ENCODE peak calls at places on chromosomes 3 and 15, in nine cellular contexts. One of them, this sample, is unnamed.
A peak's percentile ranks its signal among the peaks of the same experiment; 100 is the strongest.

GRCh38 chr3:182704926-182705325 is 88.4 kb upstream of the ATP11B start:
- DNase-seq in activated CD8-positive, alpha-beta memory T cell treated with anti-CD3 and anti-CD28 coated beads for 24 hours: no peak
- DNase-seq in body of pancreas: no peak
- DNase-seq in activated naive CD4-positive, alpha-beta T cell treated with anti-CD3 and anti-CD28 coated beads, Interleukin-2, amount 50 U/mL, for 16 hours: no peak
- DNase-seq in iris pigment epithelial cell: no peak
- DNase-seq in activated effector memory CD4-positive, alpha-beta T cell treated with anti-CD3 and anti-CD28 coated beads, Interleukin-2, amount 50 U/mL, for 16 hours: no peak
- DNase-seq in NCI-H460: no peak
- DNase-seq in NCI-H524: peak; percentile 22
- DNase-seq in frontal cortex: no peak
- DNase-seq in this sample: no peak

GRCh38 chr3:184016820-184017671 is 638 bp downstream of the ABCC5 start:
- DNase-seq in activated CD8-positive, alpha-beta memory T cell treated with anti-CD3 and anti-CD28 coated beads for 24 hours: peak; percentile 84
- DNase-seq in body of pancreas: peak; percentile 43
- DNase-seq in activated naive CD4-positive, alpha-beta T cell treated with anti-CD3 and anti-CD28 coated beads, Interleukin-2, amount 50 U/mL, for 16 hours: no peak
- DNase-seq in iris pigment epithelial cell: peak; percentile 47
- DNase-seq in activated effector memory CD4-positive, alpha-beta T cell treated with anti-CD3 and anti-CD28 coated beads, Interleukin-2, amount 50 U/mL, for 16 hours: peak; percentile 85
- DNase-seq in NCI-H460: peak; percentile 43
- DNase-seq in NCI-H524: peak; percentile 60
- DNase-seq in frontal cortex: peak; percentile 78
- DNase-seq in this sample: peak; percentile 66

GRCh38 chr3:39850707-39851014 is 41.3 kb downstream of the MYRIP start:
- DNase-seq in activated CD8-positive, alpha-beta memory T cell treated with anti-CD3 and anti-CD28 coated beads for 24 hours: no peak
- DNase-seq in body of pancreas: no peak
- DNase-seq in activated naive CD4-positive, alpha-beta T cell treated with anti-CD3 and anti-CD28 coated beads, Interleukin-2, amount 50 U/mL, for 16 hours: no peak
- DNase-seq in iris pigment epithelial cell: no peak
- DNase-seq in activated effector memory CD4-positive, alpha-beta T cell treated with anti-CD3 and anti-CD28 coated beads, Interleukin-2, amount 50 U/mL, for 16 hours: no peak
- DNase-seq in NCI-H460: no peak
- DNase-seq in NCI-H524: no peak
- DNase-seq in frontal cortex: no peak
- DNase-seq in this sample: no peak

GRCh38 chr3:197399486-197399885 is 101.1 kb upstream of the DLG1 start:
- DNase-seq in activated CD8-positive, alpha-beta memory T cell treated with anti-CD3 and anti-CD28 coated beads for 24 hours: no peak
- DNase-seq in body of pancreas: no peak
- DNase-seq in activated naive CD4-positive, alpha-beta T cell treated with anti-CD3 and anti-CD28 coated beads, Interleukin-2, amount 50 U/mL, for 16 hours: no peak
- DNase-seq in iris pigment epithelial cell: no peak
- DNase-seq in activated effector memory CD4-positive, alpha-beta T cell treated with anti-CD3 and anti-CD28 coated beads, Interleukin-2, amount 50 U/mL, for 16 hours: peak; percentile 13
- DNase-seq in NCI-H460: no peak
- DNase-seq in NCI-H524: no peak
- DNase-seq in frontal cortex: peak; percentile 1
- DNase-seq in this sample: no peak

GRCh38 chr3:12462159-12462962 is 21.9 kb upstream of the TSEN2 start:
- DNase-seq in activated CD8-positive, alpha-beta memory T cell treated with anti-CD3 and anti-CD28 coated beads for 24 hours: no peak
- DNase-seq in body of pancreas: no peak
- DNase-seq in activated naive CD4-positive, alpha-beta T cell treated with anti-CD3 and anti-CD28 coated beads, Interleukin-2, amount 50 U/mL, for 16 hours: peak; percentile 24
- DNase-seq in iris pigment epithelial cell: no peak
- DNase-seq in activated effector memory CD4-positive, alpha-beta T cell treated with anti-CD3 and anti-CD28 coated beads, Interleukin-2, amount 50 U/mL, for 16 hours: no peak
- DNase-seq in NCI-H460: no peak
- DNase-seq in NCI-H524: no peak
- DNase-seq in frontal cortex: no peak
- DNase-seq in this sample: no peak

GRCh38 chr3:189229421-189229820 is 57.6 kb downstream of the TPRG1 start:
- DNase-seq in activated CD8-positive, alpha-beta memory T cell treated with anti-CD3 and anti-CD28 coated beads for 24 hours: no peak
- DNase-seq in body of pancreas: no peak
- DNase-seq in activated naive CD4-positive, alpha-beta T cell treated with anti-CD3 and anti-CD28 coated beads, Interleukin-2, amount 50 U/mL, for 16 hours: no peak
- DNase-seq in iris pigment epithelial cell: no peak
- DNase-seq in activated effector memory CD4-positive, alpha-beta T cell treated with anti-CD3 and anti-CD28 coated beads, Interleukin-2, amount 50 U/mL, for 16 hours: no peak
- DNase-seq in NCI-H460: no peak
- DNase-seq in NCI-H524: no peak
- DNase-seq in frontal cortex: no peak
- DNase-seq in this sample: no peak

GRCh38 chr3:14435175-14436011 is 33.0 kb downstream of the SLC6A6 start:
- DNase-seq in activated CD8-positive, alpha-beta memory T cell treated with anti-CD3 and anti-CD28 coated beads for 24 hours: no peak
- DNase-seq in body of pancreas: no peak
- DNase-seq in activated naive CD4-positive, alpha-beta T cell treated with anti-CD3 and anti-CD28 coated beads, Interleukin-2, amount 50 U/mL, for 16 hours: no peak
- DNase-seq in iris pigment epithelial cell: no peak
- DNase-seq in activated effector memory CD4-positive, alpha-beta T cell treated with anti-CD3 and anti-CD28 coated beads, Interleukin-2, amount 50 U/mL, for 16 hours: no peak
- DNase-seq in NCI-H460: no peak
- DNase-seq in NCI-H524: no peak
- DNase-seq in frontal cortex: no peak
- DNase-seq in this sample: no peak

GRCh38 chr3:122784436-122784835 is 9.2 kb downstream of the HSPBAP1 start:
- DNase-seq in activated CD8-positive, alpha-beta memory T cell treated with anti-CD3 and anti-CD28 coated beads for 24 hours: no peak
- DNase-seq in body of pancreas: no peak
- DNase-seq in activated naive CD4-positive, alpha-beta T cell treated with anti-CD3 and anti-CD28 coated beads, Interleukin-2, amount 50 U/mL, for 16 hours: no peak
- DNase-seq in iris pigment epithelial cell: peak; percentile 90
- DNase-seq in activated effector memory CD4-positive, alpha-beta T cell treated with anti-CD3 and anti-CD28 coated beads, Interleukin-2, amount 50 U/mL, for 16 hours: no peak
- DNase-seq in NCI-H460: no peak
- DNase-seq in NCI-H524: no peak
- DNase-seq in frontal cortex: no peak
- DNase-seq in this sample: no peak

GRCh38 chr3:100260081-100260684 is 609 bp upstream of the TBC1D23 start:
- DNase-seq in activated CD8-positive, alpha-beta memory T cell treated with anti-CD3 and anti-CD28 coated beads for 24 hours: peak; percentile 62
- DNase-seq in body of pancreas: peak; percentile 14
- DNase-seq in activated naive CD4-positive, alpha-beta T cell treated with anti-CD3 and anti-CD28 coated beads, Interleukin-2, amount 50 U/mL, for 16 hours: no peak
- DNase-seq in iris pigment epithelial cell: peak; percentile 71
- DNase-seq in activated effector memory CD4-positive, alpha-beta T cell treated with anti-CD3 and anti-CD28 coated beads, Interleukin-2, amount 50 U/mL, for 16 hours: no peak
- DNase-seq in NCI-H460: no peak
- DNase-seq in NCI-H524: peak; percentile 62
- DNase-seq in frontal cortex: peak; percentile 12
- DNase-seq in this sample: peak; percentile 47

GRCh38 chr3:39378092-39378491 is 5.1 kb upstream of the SLC25A38 start:
- DNase-seq in activated CD8-positive, alpha-beta memory T cell treated with anti-CD3 and anti-CD28 coated beads for 24 hours: peak; percentile 73
- DNase-seq in body of pancreas: peak; percentile 75
- DNase-seq in activated naive CD4-positive, alpha-beta T cell treated with anti-CD3 and anti-CD28 coated beads, Interleukin-2, amount 50 U/mL, for 16 hours: peak; percentile 60
- DNase-seq in iris pigment epithelial cell: peak; percentile 39
- DNase-seq in activated effector memory CD4-positive, alpha-beta T cell treated with anti-CD3 and anti-CD28 coated beads, Interleukin-2, amount 50 U/mL, for 16 hours: peak; percentile 83
- DNase-seq in NCI-H460: peak; percentile 26
- DNase-seq in NCI-H524: no peak
- DNase-seq in frontal cortex: peak; percentile 26
- DNase-seq in this sample: no peak

GRCh38 chr3:49668414-49668797 is 5.7 kb upstream of the APEH start:
- DNase-seq in activated CD8-positive, alpha-beta memory T cell treated with anti-CD3 and anti-CD28 coated beads for 24 hours: no peak
- DNase-seq in body of pancreas: no peak
- DNase-seq in activated naive CD4-positive, alpha-beta T cell treated with anti-CD3 and anti-CD28 coated beads, Interleukin-2, amount 50 U/mL, for 16 hours: no peak
- DNase-seq in iris pigment epithelial cell: no peak
- DNase-seq in activated effector memory CD4-positive, alpha-beta T cell treated with anti-CD3 and anti-CD28 coated beads, Interleukin-2, amount 50 U/mL, for 16 hours: no peak
- DNase-seq in NCI-H460: no peak
- DNase-seq in NCI-H524: no peak
- DNase-seq in frontal cortex: no peak
- DNase-seq in this sample: no peak

GRCh38 chr15:73996939-73997338 is 2.4 kb downstream of the PML start:
- DNase-seq in activated CD8-positive, alpha-beta memory T cell treated with anti-CD3 and anti-CD28 coated beads for 24 hours: no peak
- DNase-seq in body of pancreas: no peak
- DNase-seq in activated naive CD4-positive, alpha-beta T cell treated with anti-CD3 and anti-CD28 coated beads, Interleukin-2, amount 50 U/mL, for 16 hours: no peak
- DNase-seq in iris pigment epithelial cell: peak; percentile 73
- DNase-seq in activated effector memory CD4-positive, alpha-beta T cell treated with anti-CD3 and anti-CD28 coated beads, Interleukin-2, amount 50 U/mL, for 16 hours: peak; percentile 71
- DNase-seq in NCI-H460: no peak
- DNase-seq in NCI-H524: no peak
- DNase-seq in frontal cortex: no peak
- DNase-seq in this sample: no peak

GRCh38 chr3:112778298-112779008 is 68.2 kb downstream of the CD200R1L start:
- DNase-seq in activated CD8-positive, alpha-beta memory T cell treated with anti-CD3 and anti-CD28 coated beads for 24 hours: no peak
- DNase-seq in body of pancreas: no peak
- DNase-seq in activated naive CD4-positive, alpha-beta T cell treated with anti-CD3 and anti-CD28 coated beads, Interleukin-2, amount 50 U/mL, for 16 hours: no peak
- DNase-seq in iris pigment epithelial cell: peak; percentile 89
- DNase-seq in activated effector memory CD4-positive, alpha-beta T cell treated with anti-CD3 and anti-CD28 coated beads, Interleukin-2, amount 50 U/mL, for 16 hours: no peak
- DNase-seq in NCI-H460: peak; percentile 20
- DNase-seq in NCI-H524: no peak
- DNase-seq in frontal cortex: no peak
- DNase-seq in this sample: no peak

GRCh38 chr15:57698243-57698642 is 8.3 kb upstream of the POLR2M start:
- DNase-seq in activated CD8-positive, alpha-beta memory T cell treated with anti-CD3 and anti-CD28 coated beads for 24 hours: no peak
- DNase-seq in body of pancreas: no peak
- DNase-seq in activated naive CD4-positive, alpha-beta T cell treated with anti-CD3 and anti-CD28 coated beads, Interleukin-2, amount 50 U/mL, for 16 hours: no peak
- DNase-seq in iris pigment epithelial cell: no peak
- DNase-seq in activated effector memory CD4-positive, alpha-beta T cell treated with anti-CD3 and anti-CD28 coated beads, Interleukin-2, amount 50 U/mL, for 16 hours: no peak
- DNase-seq in NCI-H460: no peak
- DNase-seq in NCI-H524: no peak
- DNase-seq in frontal cortex: no peak
- DNase-seq in this sample: no peak

GRCh38 chr3:113086506-113087461 is 96.0 kb downstream of the GTPBP8 start:
- DNase-seq in activated CD8-positive, alpha-beta memory T cell treated with anti-CD3 and anti-CD28 coated beads for 24 hours: no peak
- DNase-seq in body of pancreas: no peak
- DNase-seq in activated naive CD4-positive, alpha-beta T cell treated with anti-CD3 and anti-CD28 coated beads, Interleukin-2, amount 50 U/mL, for 16 hours: no peak
- DNase-seq in iris pigment epithelial cell: no peak
- DNase-seq in activated effector memory CD4-positive, alpha-beta T cell treated with anti-CD3 and anti-CD28 coated beads, Interleukin-2, amount 50 U/mL, for 16 hours: no peak
- DNase-seq in NCI-H460: no peak
- DNase-seq in NCI-H524: no peak
- DNase-seq in frontal cortex: no peak
- DNase-seq in this sample: no peak

GRCh38 chr3:181210275-181210674 is 220.7 kb upstream of the DNAJC19 start:
- DNase-seq in activated CD8-positive, alpha-beta memory T cell treated with anti-CD3 and anti-CD28 coated beads for 24 hours: no peak
- DNase-seq in body of pancreas: no peak
- DNase-seq in activated naive CD4-positive, alpha-beta T cell treated with anti-CD3 and anti-CD28 coated beads, Interleukin-2, amount 50 U/mL, for 16 hours: no peak
- DNase-seq in iris pigment epithelial cell: peak; percentile 35
- DNase-seq in activated effector memory CD4-positive, alpha-beta T cell treated with anti-CD3 and anti-CD28 coated beads, Interleukin-2, amount 50 U/mL, for 16 hours: no peak
- DNase-seq in NCI-H460: peak; percentile 13
- DNase-seq in NCI-H524: peak; percentile 42
- DNase-seq in frontal cortex: peak; percentile 7
- DNase-seq in this sample: no peak

GRCh38 chr3:43794776-43795175 is 104.0 kb downstream of the ABHD5 start:
- DNase-seq in activated CD8-positive, alpha-beta memory T cell treated with anti-CD3 and anti-CD28 coated beads for 24 hours: no peak
- DNase-seq in body of pancreas: no peak
- DNase-seq in activated naive CD4-positive, alpha-beta T cell treated with anti-CD3 and anti-CD28 coated beads, Interleukin-2, amount 50 U/mL, for 16 hours: no peak
- DNase-seq in iris pigment epithelial cell: peak; percentile 79
- DNase-seq in activated effector memory CD4-positive, alpha-beta T cell treated with anti-CD3 and anti-CD28 coated beads, Interleukin-2, amount 50 U/mL, for 16 hours: no peak
- DNase-seq in NCI-H460: no peak
- DNase-seq in NCI-H524: no peak
- DNase-seq in frontal cortex: no peak
- DNase-seq in this sample: no peak

GRCh38 chr15:31511707-31512310 is 185.2 kb downstream of the KLF13 start:
- DNase-seq in activated CD8-positive, alpha-beta memory T cell treated with anti-CD3 and anti-CD28 coated beads for 24 hours: peak; percentile 68
- DNase-seq in body of pancreas: no peak
- DNase-seq in activated naive CD4-positive, alpha-beta T cell treated with anti-CD3 and anti-CD28 coated beads, Interleukin-2, amount 50 U/mL, for 16 hours: peak; percentile 62
- DNase-seq in iris pigment epithelial cell: no peak
- DNase-seq in activated effector memory CD4-positive, alpha-beta T cell treated with anti-CD3 and anti-CD28 coated beads, Interleukin-2, amount 50 U/mL, for 16 hours: peak; percentile 78
- DNase-seq in NCI-H460: no peak
- DNase-seq in NCI-H524: no peak
- DNase-seq in frontal cortex: no peak
- DNase-seq in this sample: no peak

GRCh38 chr15:66721501-66721937 is 19.5 kb downstream of the SMAD6 start:
- DNase-seq in activated CD8-positive, alpha-beta memory T cell treated with anti-CD3 and anti-CD28 coated beads for 24 hours: no peak
- DNase-seq in body of pancreas: no peak
- DNase-seq in activated naive CD4-positive, alpha-beta T cell treated with anti-CD3 and anti-CD28 coated beads, Interleukin-2, amount 50 U/mL, for 16 hours: no peak
- DNase-seq in iris pigment epithelial cell: peak; percentile 63
- DNase-seq in activated effector memory CD4-positive, alpha-beta T cell treated with anti-CD3 and anti-CD28 coated beads, Interleukin-2, amount 50 U/mL, for 16 hours: no peak
- DNase-seq in NCI-H460: no peak
- DNase-seq in NCI-H524: no peak
- DNase-seq in frontal cortex: no peak
- DNase-seq in this sample: no peak

GRCh38 chr15:90585863-90586262 is 56.1 kb downstream of the CRTC3 start:
- DNase-seq in activated CD8-positive, alpha-beta memory T cell treated with anti-CD3 and anti-CD28 coated beads for 24 hours: no peak
- DNase-seq in body of pancreas: no peak
- DNase-seq in activated naive CD4-positive, alpha-beta T cell treated with anti-CD3 and anti-CD28 coated beads, Interleukin-2, amount 50 U/mL, for 16 hours: no peak
- DNase-seq in iris pigment epithelial cell: peak; percentile 34
- DNase-seq in activated effector memory CD4-positive, alpha-beta T cell treated with anti-CD3 and anti-CD28 coated beads, Interleukin-2, amount 50 U/mL, for 16 hours: no peak
- DNase-seq in NCI-H460: no peak
- DNase-seq in NCI-H524: no peak
- DNase-seq in frontal cortex: no peak
- DNase-seq in this sample: no peak

GRCh38 chr15:81645470-81645869 is 271.5 kb upstream of the TMC3 start:
- DNase-seq in activated CD8-positive, alpha-beta memory T cell treated with anti-CD3 and anti-CD28 coated beads for 24 hours: no peak
- DNase-seq in body of pancreas: no peak
- DNase-seq in activated naive CD4-positive, alpha-beta T cell treated with anti-CD3 and anti-CD28 coated beads, Interleukin-2, amount 50 U/mL, for 16 hours: no peak
- DNase-seq in iris pigment epithelial cell: no peak
- DNase-seq in activated effector memory CD4-positive, alpha-beta T cell treated with anti-CD3 and anti-CD28 coated beads, Interleukin-2, amount 50 U/mL, for 16 hours: no peak
- DNase-seq in NCI-H460: no peak
- DNase-seq in NCI-H524: no peak
- DNase-seq in frontal cortex: no peak
- DNase-seq in this sample: no peak

GRCh38 chr3:5136619-5137429 is 14.7 kb downstream of the ARL8B start:
- DNase-seq in activated CD8-positive, alpha-beta memory T cell treated with anti-CD3 and anti-CD28 coated beads for 24 hours: no peak
- DNase-seq in body of pancreas: no peak
- DNase-seq in activated naive CD4-positive, alpha-beta T cell treated with anti-CD3 and anti-CD28 coated beads, Interleukin-2, amount 50 U/mL, for 16 hours: no peak
- DNase-seq in iris pigment epithelial cell: peak; percentile 43
- DNase-seq in activated effector memory CD4-positive, alpha-beta T cell treated with anti-CD3 and anti-CD28 coated beads, Interleukin-2, amount 50 U/mL, for 16 hours: no peak
- DNase-seq in NCI-H460: peak; percentile 26
- DNase-seq in NCI-H524: peak; percentile 15
- DNase-seq in frontal cortex: no peak
- DNase-seq in this sample: no peak

GRCh38 chr15:77838061-77838460 is 205.3 kb upstream of the LINGO1 start:
- DNase-seq in activated CD8-positive, alpha-beta memory T cell treated with anti-CD3 and anti-CD28 coated beads for 24 hours: no peak
- DNase-seq in body of pancreas: no peak
- DNase-seq in activated naive CD4-positive, alpha-beta T cell treated with anti-CD3 and anti-CD28 coated beads, Interleukin-2, amount 50 U/mL, for 16 hours: no peak
- DNase-seq in iris pigment epithelial cell: peak; percentile 20
- DNase-seq in activated effector memory CD4-positive, alpha-beta T cell treated with anti-CD3 and anti-CD28 coated beads, Interleukin-2, amount 50 U/mL, for 16 hours: peak; percentile 61
- DNase-seq in NCI-H460: no peak
- DNase-seq in NCI-H524: no peak
- DNase-seq in frontal cortex: no peak
- DNase-seq in this sample: no peak

GRCh38 chr15:59299919-59300617 is 72.6 kb downstream of the MYO1E start:
- DNase-seq in activated CD8-positive, alpha-beta memory T cell treated with anti-CD3 and anti-CD28 coated beads for 24 hours: peak; percentile 80
- DNase-seq in body of pancreas: peak; percentile 86
- DNase-seq in activated naive CD4-positive, alpha-beta T cell treated with anti-CD3 and anti-CD28 coated beads, Interleukin-2, amount 50 U/mL, for 16 hours: peak; percentile 56
- DNase-seq in iris pigment epithelial cell: peak; percentile 99
- DNase-seq in activated effector memory CD4-positive, alpha-beta T cell treated with anti-CD3 and anti-CD28 coated beads, Interleukin-2, amount 50 U/mL, for 16 hours: peak; percentile 83
- DNase-seq in NCI-H460: peak; percentile 93
- DNase-seq in NCI-H524: no peak
- DNase-seq in frontal cortex: peak; percentile 36
- DNase-seq in this sample: peak; percentile 45

GRCh38 chr15:23690450-23690852 is 3.3 kb upstream of the NDN start:
- DNase-seq in activated CD8-positive, alpha-beta memory T cell treated with anti-CD3 and anti-CD28 coated beads for 24 hours: no peak
- DNase-seq in body of pancreas: peak; percentile 79
- DNase-seq in activated naive CD4-positive, alpha-beta T cell treated with anti-CD3 and anti-CD28 coated beads, Interleukin-2, amount 50 U/mL, for 16 hours: no peak
- DNase-seq in iris pigment epithelial cell: peak; percentile 84
- DNase-seq in activated effector memory CD4-positive, alpha-beta T cell treated with anti-CD3 and anti-CD28 coated beads, Interleukin-2, amount 50 U/mL, for 16 hours: no peak
- DNase-seq in NCI-H460: no peak
- DNase-seq in NCI-H524: peak; percentile 77
- DNase-seq in frontal cortex: peak; percentile 55
- DNase-seq in this sample: peak; percentile 50

GRCh38 chr3:73801444-73801843 is 176.7 kb upstream of the PDZRN3 start:
- DNase-seq in activated CD8-positive, alpha-beta memory T cell treated with anti-CD3 and anti-CD28 coated beads for 24 hours: no peak
- DNase-seq in body of pancreas: no peak
- DNase-seq in activated naive CD4-positive, alpha-beta T cell treated with anti-CD3 and anti-CD28 coated beads, Interleukin-2, amount 50 U/mL, for 16 hours: no peak
- DNase-seq in iris pigment epithelial cell: no peak
- DNase-seq in activated effector memory CD4-positive, alpha-beta T cell treated with anti-CD3 and anti-CD28 coated beads, Interleukin-2, amount 50 U/mL, for 16 hours: no peak
- DNase-seq in NCI-H460: no peak
- DNase-seq in NCI-H524: no peak
- DNase-seq in frontal cortex: no peak
- DNase-seq in this sample: no peak

This sample was measured in left ventricle myocardium inferior.